ENCODE peak calls at places on chromosomes 6 and 20, in seven cellular contexts. R, N, S, V, O, J and K are unnamed samples. For H3K4me1, the result is how much of the 10 kb centered on the place peaks cover.

GRCh38 chr6:36204068-36204753 is 7.7 kb downstream of the BRPF3 start:
- DNase-seq in V (no peak), R (no peak), N (no peak), J (no peak), O (no peak), S (no peak), K (no peak)

GRCh38 chr6:94045473-94045872 is 626.1 kb upstream of the EPHA7 start:
- DNase-seq in S (no peak), N (no peak), O (no peak), R (no peak), V (no peak), J (no peak), K (no peak)

GRCh38 chr20:1326031-1326930 is 2.7 kb downstream of the SDCBP2 start:
- DNase-seq in N (peak), J (no peak), V (no peak), R (no peak), S (no peak), O (peak), K (no peak)

GRCh38 chr6:158715330-158716311 is 65.8 kb downstream of the SYTL3 start:
- DNase-seq in J (no peak), O (no peak), S (no peak), V (peak), N (no peak), R (no peak), K (no peak)

GRCh38 chr6:18308070-18308735 is 43.9 kb upstream of the DEK start:
- DNase-seq in O (no peak), N (no peak), J (no peak), R (no peak), V (no peak), S (no peak), K (no peak)

GRCh38 chr6:96853083-96853482 is 15.8 kb upstream of the GPR63 start:
- DNase-seq in J (no peak), O (no peak), N (no peak), V (no peak), S (no peak), R (no peak), K (no peak)

GRCh38 chr6:35253249-35253648 is 6.3 kb upstream of the ZNF76 start:
- DNase-seq in V (no peak), S (no peak), R (no peak), J (no peak), N (no peak), O (no peak), K (no peak)

GRCh38 chr6:34926655-34927054 is 37.6 kb downstream of the ANKS1A start:
- DNase-seq in O (peak), J (no peak), N (no peak), S (no peak), V (no peak), R (no peak), K (no peak)

GRCh38 chr6:14488185-14488584 is 370.6 kb downstream of the CD83 start:
- DNase-seq in R (no peak), S (no peak), O (no peak), J (no peak), V (no peak), N (no peak), K (no peak)

GRCh38 chr6:105740946-105741605 is 338.2 kb upstream of the PREP start:
- DNase-seq in J (no peak), R (no peak), N (no peak), S (no peak), V (no peak), O (no peak), K (no peak)

GRCh38 chr6:136607932-136608772 is 57.9 kb upstream of the MAP7 start:
- DNase-seq in V (peak), O (peak), J (peak), N (peak), S (peak), R (peak), K (peak)

GRCh38 chr6:128069180-128069579 is 168.3 kb upstream of the THEMIS start:
- DNase-seq in J (no peak), O (peak), N (no peak), R (no peak), V (no peak), S (no peak), K (no peak)

GRCh38 chr20:46203510-46203837 is 85.4 kb downstream of the CD40 start:
- DNase-seq in N (no peak), O (no peak), S (no peak), V (no peak), J (no peak), R (no peak), K (no peak)

GRCh38 chr20:46199198-46199597 is 81.1 kb downstream of the CD40 start:
- DNase-seq in S (no peak), V (no peak), O (no peak), J (no peak), R (no peak), N (no peak), K (no peak)

GRCh38 chr20:46204594-46205205 is 86.6 kb downstream of the CD40 start:
- DNase-seq in J (no peak), V (no peak), N (no peak), S (no peak), R (no peak), O (no peak), K (no peak)

GRCh38 chr20:46202758-46203509 is 84.8 kb downstream of the CD40 start:
- DNase-seq in S (no peak), J (no peak), R (no peak), O (peak), N (no peak), V (no peak), K (no peak)

GRCh38 chr20:46200582-46201570 is 82.8 kb downstream of the CD40 start:
- DNase-seq in V (no peak), S (no peak), R (no peak), O (peak), J (no peak), N (no peak), K (no peak)
- H3K4me3 ChIP-seq in V (no peak), S (no peak), R (no peak), O (no peak), J (peak), N (no peak), K (no peak)

GRCh38 chr20:36967636-36968035 is 16.1 kb upstream of the SAMHD1 start:
- DNase-seq in R (no peak), O (no peak), J (no peak), N (no peak), S (no peak), V (no peak), K (no peak)
- H3K4me1 ChIP-seq in R (under half), O (under half), J (under half), N (under half), S (under half), V (under half), K (under half)

GRCh38 chr6:108274546-108274945 is 13.7 kb upstream of the SNX3 start:
- DNase-seq in V (no peak), R (no peak), J (no peak), S (no peak), N (no peak), O (no peak), K (no peak)
- TF ChIP-seq CTCF in V (no peak), R (no peak), J (no peak), S (no peak), N (no peak), O (no peak), K (no peak)

DNA sequence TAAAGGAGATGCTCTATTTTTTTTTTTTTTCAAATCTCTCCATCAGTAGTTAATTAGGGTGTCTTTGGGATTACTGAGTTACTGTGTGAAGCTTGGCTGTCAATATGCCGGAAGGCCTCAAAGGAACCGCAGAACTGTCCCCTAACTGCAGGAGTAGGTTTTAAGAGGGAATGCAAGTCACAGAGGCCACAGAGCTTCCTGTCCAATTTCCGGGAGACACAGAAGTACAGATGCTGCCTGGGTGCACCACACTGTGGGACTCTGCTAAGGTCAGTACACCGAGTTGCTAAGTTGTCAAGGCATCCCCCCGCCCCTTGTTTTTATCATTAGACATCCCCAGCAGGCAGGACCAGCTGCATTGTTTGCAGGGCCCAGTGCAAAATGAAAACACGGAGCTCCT is 120.2 kb upstream of the RAB32 start:
- DNase-seq in S (no peak), V (no peak), J (no peak), N (no peak), R (no peak), O (no peak), K (no peak)
- H3K4me3 ChIP-seq in S (no peak), V (no peak), J (no peak), N (no peak), R (no peak), O (no peak), K (no peak)

DNA sequence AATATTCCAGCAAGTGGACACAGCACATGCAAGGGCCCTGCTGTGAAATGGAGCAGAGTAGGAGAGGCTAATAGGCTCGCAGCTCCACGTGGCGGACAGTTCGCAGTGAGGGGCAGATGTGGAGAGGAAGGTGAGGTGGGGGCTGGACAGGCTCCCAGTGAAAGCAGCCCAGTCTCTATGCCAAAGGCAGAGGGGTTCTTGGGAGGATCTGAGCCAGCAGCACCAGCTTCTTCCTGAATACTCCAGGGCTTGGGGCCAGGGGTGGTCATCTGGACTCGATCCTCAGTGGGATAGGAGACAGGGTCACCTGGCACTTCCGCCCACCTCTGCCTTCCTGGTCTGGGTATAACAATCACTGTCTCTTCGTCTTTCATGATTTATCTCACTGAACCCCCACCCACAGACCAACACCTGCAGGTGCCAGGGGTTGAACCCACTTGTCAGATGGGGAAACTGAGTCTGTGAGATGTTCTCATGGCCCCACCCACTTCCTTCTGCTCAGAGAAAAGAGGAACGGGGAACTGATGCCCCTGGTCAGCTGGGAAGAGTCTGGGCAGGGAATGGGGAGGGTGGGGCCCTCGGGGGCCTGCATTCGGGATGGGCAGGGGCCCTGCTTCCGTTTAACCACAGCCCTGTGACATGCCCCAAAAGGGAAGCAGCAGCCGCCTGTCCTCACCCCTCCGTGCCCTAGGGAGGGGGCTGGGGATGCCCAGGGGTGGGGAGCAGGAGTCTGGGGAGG is 81.2 kb downstream of the CEBPB start:
- DNase-seq in N (no peak), J (peak), R (no peak), O (no peak), S (no peak), V (peak), K (no peak)
- H3K4me1 ChIP-seq in N (under half), J (under half), R (under half), O (under half), S (under half), V (under half), K (under half)

GRCh38 chr6:116218172-116218633 is 35.7 kb downstream of the TSPYL4 start:
- DNase-seq in J (no peak), N (peak), S (no peak), V (no peak), O (peak), R (no peak), K (no peak)
- TF ChIP-seq CTCF in J (peak), N (peak), S (peak), V (peak), O (peak), R (peak), K (no peak)

GRCh38 chr6:1576711-1577110 is 33.0 kb upstream of the FOXC1 start:
- DNase-seq in S (no peak), O (no peak), V (no peak), J (no peak), R (no peak), N (no peak), K (no peak)

GRCh38 chr6:1576166-1576565 is 33.5 kb upstream of the FOXC1 start:
- DNase-seq in O (no peak), S (no peak), N (no peak), V (no peak), R (no peak), J (no peak), K (no peak)

GRCh38 chr6:1574083-1574761 is 35.5 kb upstream of the FOXC1 start:
- DNase-seq in R (no peak), O (no peak), J (no peak), V (no peak), S (no peak), N (no peak), K (no peak)

GRCh38 chr6:1574895-1575212 is 34.9 kb upstream of the FOXC1 start:
- DNase-seq in R (no peak), J (no peak), O (no peak), S (no peak), V (no peak), N (no peak), K (no peak)

DNA sequence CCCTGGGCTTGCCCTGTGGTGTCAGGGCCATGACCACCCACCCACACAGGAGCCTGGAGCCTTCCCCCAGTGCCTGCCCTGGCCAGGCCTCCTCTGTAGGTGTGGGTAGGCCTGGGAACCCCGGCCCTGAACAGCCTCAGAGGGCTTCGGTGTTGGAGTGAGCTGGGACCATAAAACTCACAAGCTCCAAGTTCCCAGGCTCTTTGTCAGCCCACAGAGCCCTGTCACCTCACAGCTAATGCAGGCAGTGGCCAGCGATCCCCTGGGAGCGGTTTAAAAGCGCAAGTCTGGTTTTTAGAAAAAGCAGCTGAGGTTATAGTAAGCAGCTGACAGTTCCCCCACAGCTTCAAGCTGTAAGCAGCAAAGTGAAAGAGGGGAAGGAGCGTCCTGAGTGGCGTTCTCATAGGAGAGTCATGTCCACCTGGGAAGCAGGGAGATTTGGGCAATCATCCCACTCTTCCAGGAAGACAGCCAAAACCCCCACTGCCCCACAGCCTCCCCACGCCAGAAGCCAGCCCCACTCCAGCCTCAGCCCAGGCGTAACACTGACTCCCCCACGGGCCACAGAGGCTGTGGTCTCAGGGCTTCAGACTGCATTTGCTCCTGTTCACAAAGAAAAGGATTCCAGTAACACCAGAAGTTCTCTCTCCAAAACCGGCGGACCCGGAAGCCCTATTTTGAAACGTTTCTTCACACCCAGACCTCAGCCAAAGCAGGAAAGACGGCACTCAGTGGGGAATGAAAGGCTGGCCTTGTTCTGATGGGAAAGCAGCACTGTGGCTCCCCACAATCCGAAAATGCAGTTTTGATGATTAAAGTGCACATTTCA is 34.3 kb upstream of the FOXC1 start:
- DNase-seq in J (no peak), R (no peak), S (no peak), V (no peak), N (no peak), O (peak), K (peak)
- H3K4me3 ChIP-seq in J (peak), R (no peak), S (no peak), V (no peak), N (no peak), O (no peak), K (peak)